ENCODE peak calls at places on chromosome 14, in ten cellular contexts. E, W, A, U, D, G, K, C, L and O are unnamed samples.

GRCh38 chr14:70098257-70098809 is 90.4 kb downstream of the SLC8A3 start:
- DNase-seq in G (no peak), U (no peak), L (no peak), K (no peak), E (peak; percentile 2), A (no peak), C (no peak), W (no peak), D (peak; percentile 29), O (no peak)

GRCh38 chr14:92959189-92959531 is 36.2 kb downstream of the CHGA start:
- DNase-seq in E (no peak), L (no peak), A (no peak), C (no peak), U (no peak), G (no peak), D (no peak), K (no peak), W (no peak), O (no peak)

GRCh38 chr14:59305836-59306555 is 117.5 kb downstream of the DAAM1 start:
- DNase-seq in G (no peak), U (no peak), A (peak; percentile 34), W (peak; percentile 62), L (no peak), E (peak; percentile 64), D (peak; percentile 82), C (no peak), K (no peak), O (no peak)

GRCh38 chr14:101542391-101542790 is 18.9 kb upstream of the DIO3 start:
- DNase-seq in G (no peak), U (no peak), D (no peak), W (no peak), C (no peak), K (peak; percentile 67), E (no peak), A (no peak), L (no peak), O (no peak)

GRCh38 chr14:105398726-105399440 is 545 bp downstream of the TEX22 start:
- DNase-seq in U (no peak), K (no peak), L (no peak), E (peak; percentile 39), G (peak; percentile 59), W (no peak), D (no peak), A (no peak), C (no peak), O (no peak)

GRCh38 chr14:82414853-82415539 is 881.3 kb upstream of the SEL1L start:
- DNase-seq in L (no peak), U (no peak), E (no peak), D (no peak), A (no peak), K (no peak), G (no peak), C (no peak), W (no peak), O (no peak)

GRCh38 chr14:23370221-23370620 is 2.4 kb upstream of the IL25 start:
- DNase-seq in U (no peak), D (no peak), C (no peak), A (no peak), W (no peak), K (no peak), E (no peak), G (no peak), L (no peak), O (no peak)

GRCh38 chr14:36657409-36658090 is 4.1 kb upstream of the PAX9 start:
- DNase-seq in G (no peak), K (peak; percentile 49), W (no peak), D (no peak), L (no peak), E (no peak), U (peak; percentile 54), A (peak; percentile 48), C (no peak), O (no peak)

GRCh38 chr14:35822501-35822900 is 3.6 kb upstream of the BRMS1L start:
- DNase-seq in L (no peak), D (no peak), U (no peak), A (peak; percentile 86), G (no peak), K (no peak), C (no peak), W (no peak), E (no peak), O (no peak)

GRCh38 chr14:30223966-30224365 is 296.3 kb upstream of the PRKD1 start:
- DNase-seq in W (no peak), K (no peak), L (no peak), U (no peak), G (peak; percentile 16), E (peak; percentile 38), D (no peak), A (no peak), C (peak; percentile 16), O (no peak)

GRCh38 chr14:41570415-41571155 is 36.1 kb upstream of the LRFN5 start:
- DNase-seq in A (no peak), E (no peak), K (no peak), L (no peak), D (no peak), G (no peak), U (no peak), C (no peak), W (no peak), O (no peak)

GRCh38 chr14:41568979-41569378 is 37.7 kb upstream of the LRFN5 start:
- DNase-seq in K (no peak), A (no peak), U (no peak), E (no peak), C (no peak), L (no peak), G (no peak), W (no peak), D (no peak), O (no peak)
- TF ChIP-seq CTCF in K (no peak), A (no peak), U (no peak), E (no peak), C (no peak), L (no peak), G (no peak), W (no peak), D (no peak), O (no peak)

DNA sequence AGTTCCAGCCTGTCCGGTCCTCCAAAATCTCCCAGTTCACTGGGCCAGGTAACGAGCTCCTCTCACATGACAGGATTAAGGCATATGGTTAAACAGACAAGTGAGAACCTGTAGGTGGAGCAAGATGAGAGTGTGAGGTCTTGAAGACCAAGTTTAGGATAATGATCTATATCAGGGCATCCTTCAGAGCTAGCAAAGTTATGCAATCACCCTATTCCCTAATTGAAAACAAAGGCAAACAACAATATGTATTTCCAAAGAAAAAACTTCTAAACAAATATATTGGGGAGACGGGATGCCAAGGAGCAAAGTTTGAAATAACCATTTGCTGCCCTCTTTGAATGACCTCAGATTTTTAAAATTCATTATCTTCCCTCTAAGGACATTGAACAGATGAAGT is 571.2 kb downstream of the BCL11B start:
- DNase-seq in E (no peak), W (no peak), K (no peak), U (no peak), L (no peak), C (no peak), G (no peak), A (no peak), D (no peak), O (no peak)
- TF ChIP-seq CTCF in E (no peak), W (no peak), K (no peak), U (no peak), L (no peak), C (no peak), G (no peak), A (no peak), D (no peak), O (no peak)

GRCh38 chr14:73025544-73025943 is 1.4 kb downstream of the ZFYVE1 start:
- DNase-seq in A (peak; percentile 22), W (no peak), G (no peak), C (no peak), K (no peak), U (no peak), D (peak; percentile 55), E (peak; percentile 40), L (no peak), O (no peak)
- TF ChIP-seq CTCF in A (no peak), W (no peak), G (no peak), C (no peak), K (no peak), U (no peak), D (no peak), E (peak; percentile 1), L (no peak), O (no peak)

GRCh38 chr14:103281496-103282231 is 52.4 kb upstream of the EIF5 start:
- DNase-seq in U (peak; percentile 62), E (peak; percentile 58), W (peak; percentile 20), L (peak; percentile 49), C (peak; percentile 31), A (peak; percentile 30), D (peak; percentile 59), K (no peak), G (peak; percentile 76), O (no peak)
- TF ChIP-seq CTCF in U (peak; percentile 30), E (peak; percentile 52), W (no peak), L (peak; percentile 63), C (peak; percentile 29), A (peak; percentile 36), D (peak; percentile 51), K (peak; percentile 58), G (peak; percentile 35), O (no peak)

GRCh38 chr14:26730929-26731618 is 133.2 kb upstream of the NOVA1 start:
- DNase-seq in C (no peak), K (no peak), U (peak; percentile 42), D (peak; percentile 35), L (no peak), W (no peak), E (peak; percentile 57), A (peak; percentile 26), G (peak; percentile 8), O (no peak)
- TF ChIP-seq CTCF in C (no peak), K (no peak), U (peak; percentile 53), D (peak; percentile 57), L (peak; percentile 58), W (peak; percentile 22), E (peak; percentile 60), A (peak; percentile 47), G (no peak), O (peak; percentile 26)